ENCODE peak calls at places on chromosomes 11 and 22, in seven cellular contexts. K is astrocyte, J is PC-9, F is NCI-H1105 treated with DMSO at 0.1 percent for 48 hours, Q is WERI-Rb-1, P is GM04504, V is SW480. L is an unnamed sample.
A peak's percentile ranks its signal among the peaks of the same experiment; 100 is the strongest.

GRCh38 chr11:126716456-126717083 is 284.0 kb downstream of the KIRREL3 start:
- DNase-seq in K (peak; percentile 19), J (peak; percentile 30), F (peak; percentile 70), P (no peak), Q (peak; percentile 67), V (peak; percentile 47), L (no peak)

GRCh38 chr22:19196841-19197612 is 18.5 kb upstream of the SLC25A1 start:
- DNase-seq in V (no peak), K (no peak), J (no peak), P (no peak), Q (no peak), F (no peak), L (peak; percentile 60)

GRCh38 chr22:46517255-46517761 is 20.1 kb downstream of the CELSR1 start:
- DNase-seq in J (no peak), K (no peak), V (no peak), P (no peak), F (no peak), Q (no peak), L (peak; percentile 82)

GRCh38 chr11:79100093-79100704 is 340.6 kb downstream of the TENM4 start:
- DNase-seq in F (peak; percentile 35), J (peak; percentile 35), Q (peak; percentile 56), V (peak; percentile 42), P (no peak), K (no peak), L (no peak)

GRCh38 chr11:126307706-126308105 is 3.8 kb downstream of the DCPS start:
- DNase-seq in K (peak; percentile 31), J (no peak), P (no peak), V (peak; percentile 30), F (peak; percentile 38), Q (peak; percentile 53), L (peak; percentile 81)

GRCh38 chr11:22049276-22049675 is 143.6 kb upstream of the ANO5 start:
- DNase-seq in F (no peak), P (no peak), V (no peak), J (no peak), Q (no peak), K (no peak), L (no peak)

GRCh38 chr11:30454108-30454507 is 131.2 kb downstream of the ARL14EP start:
- DNase-seq in Q (no peak), J (no peak), V (no peak), F (no peak), K (no peak), P (no peak), L (no peak)

GRCh38 chr22:50148991-50149721 is 21.4 kb upstream of the PANX2 start:
- DNase-seq in J (peak; percentile 86), P (no peak), K (peak; percentile 20), V (peak; percentile 87), F (peak; percentile 7), Q (peak; percentile 69), L (peak; percentile 97)

GRCh38 chr11:8581300-8581699 is 12.7 kb downstream of the STK33 start:
- DNase-seq in Q (no peak), V (no peak), K (no peak), J (no peak), F (no peak), P (no peak), L (no peak)

GRCh38 chr22:36144886-36145541 is 15.5 kb downstream of the APOL3 start:
- DNase-seq in Q (peak; percentile 79), K (peak; percentile 46), V (peak; percentile 46), P (no peak), J (peak; percentile 51), F (peak; percentile 20), L (peak; percentile 92)

GRCh38 chr22:42676059-42676607 is 26.9 kb upstream of the CYB5R3 start:
- DNase-seq in K (no peak), Q (no peak), F (no peak), V (no peak), P (peak; percentile 58), J (no peak), L (peak; percentile 90)

GRCh38 chr11:64853709-64854108 is 9.3 kb upstream of the CDC42BPG start:
- DNase-seq in P (no peak), F (no peak), Q (no peak), J (no peak), V (no peak), K (no peak), L (no peak)

GRCh38 chr11:94325681-94326080 is 21.3 kb downstream of the IZUMO1R start:
- DNase-seq in P (no peak), J (no peak), Q (peak; percentile 78), V (peak; percentile 43), K (no peak), F (no peak), L (no peak)

GRCh38 chr11:128052912-128053641 is 534.3 kb downstream of the ETS1 start:
- DNase-seq in Q (no peak), V (peak; percentile 16), F (no peak), P (peak; percentile 56), J (peak; percentile 9), K (peak; percentile 86), L (no peak)

GRCh38 chr11:117929568-117930207 is 486 bp upstream of the TMPRSS13 start:
- DNase-seq in P (no peak), V (no peak), K (no peak), J (no peak), Q (no peak), F (no peak), L (no peak)

GRCh38 chr11:72441647-72442267 is 7.4 kb upstream of the CLPB start:
- DNase-seq in J (no peak), P (peak; percentile 32), K (peak; percentile 45), Q (no peak), F (no peak), V (no peak), L (no peak)

GRCh38 chr11:7622731-7623130 is 50.6 kb downstream of the CYB5R2 start:
- DNase-seq in F (no peak), P (no peak), Q (no peak), J (no peak), V (no peak), K (no peak), L (no peak)

GRCh38 chr11:35343033-35343598 is 76.2 kb downstream of the SLC1A2 start:
- DNase-seq in V (no peak), F (no peak), Q (no peak), P (no peak), K (no peak), J (no peak), L (no peak)

GRCh38 chr11:44453213-44453612 is 112.2 kb upstream of the CD82 start:
- DNase-seq in V (no peak), Q (no peak), P (no peak), F (no peak), J (no peak), K (no peak), L (peak; percentile 10)

GRCh38 chr11:12629601-12630313 is 44.5 kb upstream of the TEAD1 start:
- DNase-seq in K (peak; percentile 64), V (no peak), J (no peak), Q (no peak), F (no peak), P (no peak), L (peak; percentile 86)

GRCh38 chr11:94193288-94193687 is 64.6 kb downstream of the PANX1 start:
- DNase-seq in Q (no peak), P (peak; percentile 66), F (no peak), K (peak; percentile 90), J (peak; percentile 4), V (no peak), L (peak; percentile 65)

GRCh38 chr22:35684270-35684700 is 33.4 kb upstream of the APOL5 start:
- DNase-seq in Q (peak; percentile 13), K (no peak), V (no peak), F (no peak), P (no peak), J (no peak), L (peak; percentile 63)

GRCh38 chr11:8768625-8769333 is 86.2 kb downstream of the RPL27A start:
- DNase-seq in J (peak; percentile 15), P (peak; percentile 71), V (peak; percentile 56), Q (no peak), F (no peak), K (peak; percentile 84), L (peak; percentile 90)

GRCh38 chr11:2316963-2317244 is 15.1 kb downstream of the TSPAN32 start:
- DNase-seq in J (no peak), F (no peak), P (no peak), K (no peak), Q (no peak), V (no peak), L (peak; percentile 29)

GRCh38 chr22:47994045-47994444 is 1231.6 kb downstream of the TBC1D22A start:
- DNase-seq in J (no peak), F (no peak), Q (no peak), P (no peak), V (no peak), K (no peak), L (no peak)

GRCh38 chr11:96969251-96969650 is 579.4 kb downstream of the JRKL start:
- DNase-seq in J (no peak), K (no peak), Q (no peak), F (no peak), P (no peak), V (peak; percentile 59), L (no peak)

GRCh38 chr22:19993926-19994325 is 22.7 kb downstream of the ARVCF start:
- DNase-seq in P (no peak), F (no peak), Q (no peak), K (no peak), V (no peak), J (no peak), L (no peak)

GRCh38 chr11:93051181-93051580 is 81.7 kb downstream of the MTNR1B start:
- DNase-seq in K (peak; percentile 35), F (no peak), J (no peak), P (no peak), Q (no peak), V (no peak), L (peak; percentile 65)

GRCh38 chr11:46064221-46064620 is 57.0 kb downstream of the PHF21A start:
- DNase-seq in F (no peak), Q (no peak), K (peak; percentile 48), P (no peak), V (no peak), J (no peak), L (peak; percentile 80)

GRCh38 chr22:21446128-21446826 is 20.9 kb upstream of the TMEM191C start:
- DNase-seq in V (no peak), P (no peak), J (no peak), F (no peak), K (no peak), Q (no peak), L (no peak)

GRCh38 chr11:17528181-17528691 is 16.0 kb downstream of the USH1C start:
- DNase-seq in P (no peak), J (peak; percentile 51), K (no peak), F (no peak), V (no peak), Q (peak; percentile 84), L (peak; percentile 96)

GRCh38 chr11:71325418-71326327 is 73.3 kb upstream of the SHANK2 start:
- DNase-seq in P (no peak), F (no peak), J (no peak), Q (no peak), V (peak; percentile 26), K (no peak), L (peak; percentile 75)

GRCh38 chr22:46137218-46137766 is 13.0 kb upstream of the PPARA start:
- DNase-seq in V (no peak), Q (no peak), J (no peak), F (no peak), P (no peak), K (no peak), L (peak; percentile 31)

GRCh38 chr11:128208329-128209220 is 378.8 kb downstream of the ETS1 start:
- DNase-seq in Q (no peak), F (peak; percentile 51), K (peak; percentile 97), V (peak; percentile 12), J (peak; percentile 54), P (peak; percentile 86), L (peak; percentile 81)

GRCh38 chr11:11871991-11872401 is 30.2 kb downstream of the USP47 start:
- DNase-seq in J (no peak), K (no peak), V (no peak), F (no peak), P (no peak), Q (no peak), L (no peak)

GRCh38 chr22:41330169-41330568 is 28.8 kb downstream of the ZC3H7B start:
- DNase-seq in J (no peak), F (no peak), K (no peak), Q (peak; percentile 21), V (no peak), P (no peak), L (peak; percentile 18)

GRCh38 chr11:102577723-102578122 is 47.2 kb upstream of the MMP7 start:
- DNase-seq in Q (no peak), K (no peak), J (no peak), P (no peak), V (no peak), F (no peak), L (no peak)

GRCh38 chr11:22684082-22684481 is 17.7 kb downstream of the GAS2 start:
- DNase-seq in Q (no peak), F (no peak), K (no peak), V (no peak), P (no peak), J (no peak), L (no peak)